ENCODE peak calls at places on chromosomes 11 and 22, in eight cellular contexts. E, Z, V, O, I, L, X and W are unnamed samples.

GRCh38 chr11:8068605-8069221 is 12.3 kb upstream of the TUB start:
- DNase-seq in E (peak), Z (peak), V (peak), O (peak), I (no peak), L (no peak), X (no peak), W (no peak)

GRCh38 chr11:57482782-57483569 is 22.6 kb downstream of the RTN4RL2 start:
- DNase-seq in E (no peak), Z (no peak), V (peak), O (no peak), I (peak), L (no peak), X (peak), W (peak)

GRCh38 chr22:48837341-48837935 is 990.2 kb downstream of the BRD1 start:
- DNase-seq in E (no peak), Z (no peak), V (no peak), O (no peak), I (no peak), L (no peak), X (no peak), W (no peak)

GRCh38 chr11:61596539-61596938 is 15.7 kb upstream of the SYT7 start:
- DNase-seq in E (no peak), Z (no peak), V (no peak), O (no peak), I (no peak), L (no peak), X (no peak), W (no peak)

GRCh38 chr22:22949953-22950352 is 62.3 kb downstream of the IGLL5 start:
- DNase-seq in E (no peak), Z (no peak), V (no peak), O (no peak), I (no peak), L (no peak), X (no peak), W (no peak)

GRCh38 chr11:75524576-75525432 is 937 bp downstream of the GDPD5 start:
- DNase-seq in E (no peak), Z (no peak), V (peak), O (no peak), I (no peak), L (peak), X (no peak), W (no peak)

GRCh38 chr11:112012877-112013276 is 12.3 kb upstream of the DLAT start:
- DNase-seq in E (no peak), Z (no peak), V (peak), O (peak), I (no peak), L (no peak), X (no peak), W (no peak)

GRCh38 chr11:44255406-44256071 is 54.4 kb downstream of the ALX4 start:
- DNase-seq in E (no peak), Z (no peak), V (no peak), O (no peak), I (no peak), L (no peak), X (no peak), W (no peak)

GRCh38 chr11:45662665-45663485 is 2.5 kb downstream of the CHST1 start:
- DNase-seq in E (peak), Z (no peak), V (peak), O (peak), I (no peak), L (peak), X (peak), W (no peak)

GRCh38 chr11:81804858-81805257 is 928.8 kb downstream of the FAM181B start:
- DNase-seq in E (no peak), Z (no peak), V (no peak), O (no peak), I (no peak), L (no peak), X (no peak), W (no peak)

GRCh38 chr11:97622795-97623194 is 1233.0 kb downstream of the JRKL start:
- DNase-seq in E (no peak), Z (no peak), V (peak), O (peak), I (no peak), L (no peak), X (no peak), W (no peak)

GRCh38 chr11:64854534-64855502 is 10.4 kb upstream of the CDC42BPG start:
- DNase-seq in E (peak), Z (no peak), V (peak), O (peak), I (no peak), L (no peak), X (peak), W (no peak)

GRCh38 chr22:48146426-48146825 is 1384.0 kb downstream of the TBC1D22A start:
- DNase-seq in E (no peak), Z (no peak), V (no peak), O (no peak), I (no peak), L (no peak), X (no peak), W (no peak)

GRCh38 chr11:21927628-21928027 is 265.3 kb upstream of the ANO5 start:
- DNase-seq in E (no peak), Z (no peak), V (no peak), O (no peak), I (no peak), L (no peak), X (no peak), W (no peak)

GRCh38 chr11:19232910-19233503 is 7.7 kb downstream of the E2F8 start:
- DNase-seq in E (peak), Z (no peak), V (peak), O (peak), I (no peak), L (no peak), X (no peak), W (no peak)

GRCh38 chr22:35839811-35840739 is 122.4 kb downstream of the APOL5 start:
- DNase-seq in E (peak), Z (peak), V (peak), O (peak), I (peak), L (peak), X (peak), W (peak)

GRCh38 chr11:102555091-102555490 is 24.5 kb upstream of the MMP7 start:
- DNase-seq in E (no peak), Z (no peak), V (no peak), O (no peak), I (no peak), L (no peak), X (no peak), W (no peak)

GRCh38 chr11:73295259-73295995 is 12.6 kb upstream of the ARHGEF17 start:
- DNase-seq in E (no peak), Z (peak), V (peak), O (peak), I (peak), L (peak), X (peak), W (peak)

GRCh38 chr22:50293441-50294318 is 13.8 kb downstream of the PLXNB2 start:
- DNase-seq in E (no peak), Z (peak), V (peak), O (peak), I (no peak), L (peak), X (peak), W (no peak)

GRCh38 chr11:94678236-94678635 is 89.9 kb upstream of the AMOTL1 start:
- DNase-seq in E (no peak), Z (no peak), V (peak), O (no peak), I (no peak), L (no peak), X (no peak), W (no peak)

GRCh38 chr22:28329582-28330073 is 350.0 kb downstream of the TTC28 start:
- DNase-seq in E (no peak), Z (no peak), V (peak), O (peak), I (no peak), L (no peak), X (no peak), W (no peak)

GRCh38 chr22:19180234-19180633 is 1.7 kb upstream of the SLC25A1 start:
- DNase-seq in E (no peak), Z (no peak), V (no peak), O (no peak), I (no peak), L (no peak), X (no peak), W (no peak)

GRCh38 chr22:44623771-44624510 is 78.1 kb upstream of the PRR5 start:
- DNase-seq in E (no peak), Z (no peak), V (peak), O (peak), I (no peak), L (peak), X (peak), W (no peak)

GRCh38 chr11:112024178-112024777 is 930 bp upstream of the DLAT start:
- DNase-seq in E (no peak), Z (no peak), V (no peak), O (no peak), I (no peak), L (peak), X (no peak), W (no peak)